ENCODE peak calls at places on chromosomes 3 and 15, in six cellular contexts. One of them, this sample, is unnamed.
A peak's percentile ranks its signal among the peaks of the same experiment; 100 is the strongest.

GRCh38 chr15:37015476-37015875 is 84.9 kb downstream of the MEIS2 start:
- DNase-seq in H9: no peak
- DNase-seq in IMR-90: no peak
- DNase-seq in H1: no peak
- DNase-seq in mesendoderm: no peak
- DNase-seq in mesenchymal stem cell: no peak
- DNase-seq in this sample: no peak

GRCh38 chr3:13785853-13786455 is 93.9 kb downstream of the WNT7A start:
- DNase-seq in mesendoderm: no peak
- DNase-seq in H1: no peak
- DNase-seq in H9: no peak
- DNase-seq in IMR-90: no peak
- DNase-seq in mesenchymal stem cell: no peak
- DNase-seq in this sample: peak; percentile 51

GRCh38 chr3:188581365-188581764 is 427.4 kb downstream of the LPP start:
- DNase-seq in IMR-90: no peak
- DNase-seq in H1: no peak
- DNase-seq in mesendoderm: no peak
- DNase-seq in mesenchymal stem cell: no peak
- DNase-seq in H9: no peak
- DNase-seq in this sample: no peak

GRCh38 chr3:128489860-128490649 is 2.9 kb downstream of the GATA2 start:
- DNase-seq in mesendoderm: peak; percentile 92
- DNase-seq in mesenchymal stem cell: peak; percentile 49
- DNase-seq in H9: peak; percentile 71
- DNase-seq in H1: no peak
- DNase-seq in IMR-90: no peak
- DNase-seq in this sample: no peak

GRCh38 chr3:141507392-141508066 is 20.7 kb downstream of the RASA2 start:
- DNase-seq in H1: no peak
- DNase-seq in mesendoderm: no peak
- DNase-seq in IMR-90: no peak
- DNase-seq in mesenchymal stem cell: no peak
- DNase-seq in H9: no peak
- DNase-seq in this sample: no peak

GRCh38 chr15:84887928-84888327 is 3.5 kb downstream of the SLC28A1 start:
- DNase-seq in mesendoderm: no peak
- DNase-seq in mesenchymal stem cell: no peak
- DNase-seq in IMR-90: no peak
- DNase-seq in H9: no peak
- DNase-seq in H1: no peak
- DNase-seq in this sample: no peak

GRCh38 chr15:67085818-67086649 is 20.6 kb downstream of the SMAD3 start:
- DNase-seq in IMR-90: peak; percentile 88
- DNase-seq in mesenchymal stem cell: peak; percentile 93
- DNase-seq in H9: no peak
- DNase-seq in H1: no peak
- DNase-seq in mesendoderm: peak; percentile 88
- DNase-seq in this sample: no peak

GRCh38 chr3:129530331-129530761 is 1.9 kb downstream of the RHO start:
- DNase-seq in mesenchymal stem cell: peak; percentile 28
- DNase-seq in H1: peak; percentile 17
- DNase-seq in H9: peak; percentile 45
- DNase-seq in mesendoderm: peak; percentile 80
- DNase-seq in IMR-90: peak; percentile 58
- DNase-seq in this sample: no peak

GRCh38 chr15:51576911-51577500 is 45.6 kb downstream of the DMXL2 start:
- DNase-seq in H1: no peak
- DNase-seq in H9: no peak
- DNase-seq in mesendoderm: no peak
- DNase-seq in mesenchymal stem cell: peak; percentile 85
- DNase-seq in IMR-90: peak; percentile 19
- DNase-seq in this sample: no peak

GRCh38 chr3:170049146-170050000 is 11.6 kb downstream of the GPR160 start:
- DNase-seq in H1: no peak
- DNase-seq in mesendoderm: no peak
- DNase-seq in IMR-90: peak; percentile 23
- DNase-seq in mesenchymal stem cell: no peak
- DNase-seq in H9: no peak
- DNase-seq in this sample: no peak

GRCh38 chr3:557972-558371 is 361.4 kb downstream of the CHL1 start:
- DNase-seq in mesendoderm: no peak
- DNase-seq in H9: no peak
- DNase-seq in H1: no peak
- DNase-seq in mesenchymal stem cell: no peak
- DNase-seq in IMR-90: no peak
- DNase-seq in this sample: no peak

GRCh38 chr3:13932578-13933295 is 52.9 kb upstream of the WNT7A start:
- DNase-seq in mesenchymal stem cell: no peak
- DNase-seq in mesendoderm: no peak
- DNase-seq in IMR-90: no peak
- DNase-seq in H1: no peak
- DNase-seq in H9: peak; percentile 24
- DNase-seq in this sample: no peak

GRCh38 chr3:62415312-62415791 is 42.0 kb upstream of the FEZF2 start:
- DNase-seq in mesenchymal stem cell: no peak
- DNase-seq in IMR-90: no peak
- DNase-seq in H9: peak; percentile 83
- DNase-seq in H1: peak; percentile 83
- DNase-seq in mesendoderm: peak; percentile 78
- DNase-seq in this sample: peak; percentile 95

GRCh38 chr3:75218577-75218976 is 445.6 kb upstream of the FRG2C start:
- DNase-seq in mesenchymal stem cell: no peak
- DNase-seq in IMR-90: no peak
- DNase-seq in H9: no peak
- DNase-seq in H1: no peak
- DNase-seq in mesendoderm: no peak
- DNase-seq in this sample: no peak

GRCh38 chr3:27617552-27617951 is 104.6 kb downstream of the EOMES start:
- DNase-seq in mesenchymal stem cell: no peak
- DNase-seq in H9: no peak
- DNase-seq in mesendoderm: no peak
- DNase-seq in IMR-90: no peak
- DNase-seq in H1: no peak
- DNase-seq in this sample: no peak

GRCh38 chr3:119405315-119405714 is 58.1 kb downstream of the TMEM39A start:
- DNase-seq in IMR-90: no peak
- DNase-seq in mesendoderm: no peak
- DNase-seq in H1: no peak
- DNase-seq in H9: no peak
- DNase-seq in mesenchymal stem cell: no peak
- DNase-seq in this sample: no peak

GRCh38 chr15:87736921-87737389 is 519.6 kb downstream of the NTRK3 start:
- DNase-seq in H9: no peak
- DNase-seq in H1: no peak
- DNase-seq in mesenchymal stem cell: no peak
- DNase-seq in mesendoderm: no peak
- DNase-seq in IMR-90: peak; percentile 22
- DNase-seq in this sample: no peak

GRCh38 chr3:107574650-107575049 is 51.9 kb downstream of the BBX start:
- DNase-seq in mesendoderm: peak; percentile 53
- DNase-seq in mesenchymal stem cell: peak; percentile 58
- DNase-seq in H1: no peak
- DNase-seq in H9: no peak
- DNase-seq in IMR-90: peak; percentile 51
- DNase-seq in this sample: no peak

GRCh38 chr3:74739242-74739641 is 124.8 kb upstream of the CNTN3 start:
- DNase-seq in mesenchymal stem cell: no peak
- DNase-seq in IMR-90: no peak
- DNase-seq in mesendoderm: no peak
- DNase-seq in H9: no peak
- DNase-seq in H1: no peak
- DNase-seq in this sample: no peak

GRCh38 chr3:173502983-173503568 is 105.5 kb downstream of the NLGN1 start:
- DNase-seq in mesendoderm: no peak
- DNase-seq in mesenchymal stem cell: peak; percentile 48
- DNase-seq in H1: no peak
- DNase-seq in IMR-90: peak; percentile 35
- DNase-seq in H9: no peak
- DNase-seq in this sample: no peak

GRCh38 chr3:51360806-51361205 is 24.3 kb upstream of the MANF start:
- DNase-seq in H9: no peak
- DNase-seq in IMR-90: no peak
- DNase-seq in mesendoderm: no peak
- DNase-seq in H1: no peak
- DNase-seq in mesenchymal stem cell: no peak
- DNase-seq in this sample: no peak

GRCh38 chr3:117473981-117474563 is 764.5 kb downstream of the TUSC7 start:
- DNase-seq in H1: no peak
- DNase-seq in H9: no peak
- DNase-seq in mesendoderm: peak; percentile 49
- DNase-seq in IMR-90: no peak
- DNase-seq in mesenchymal stem cell: no peak
- DNase-seq in this sample: peak; percentile 29

GRCh38 chr3:73786346-73786807 is 161.6 kb upstream of the PDZRN3 start:
- DNase-seq in H1: no peak
- DNase-seq in H9: no peak
- DNase-seq in mesendoderm: no peak
- DNase-seq in mesenchymal stem cell: peak; percentile 63
- DNase-seq in IMR-90: peak; percentile 97
- DNase-seq in this sample: no peak

DNA sequence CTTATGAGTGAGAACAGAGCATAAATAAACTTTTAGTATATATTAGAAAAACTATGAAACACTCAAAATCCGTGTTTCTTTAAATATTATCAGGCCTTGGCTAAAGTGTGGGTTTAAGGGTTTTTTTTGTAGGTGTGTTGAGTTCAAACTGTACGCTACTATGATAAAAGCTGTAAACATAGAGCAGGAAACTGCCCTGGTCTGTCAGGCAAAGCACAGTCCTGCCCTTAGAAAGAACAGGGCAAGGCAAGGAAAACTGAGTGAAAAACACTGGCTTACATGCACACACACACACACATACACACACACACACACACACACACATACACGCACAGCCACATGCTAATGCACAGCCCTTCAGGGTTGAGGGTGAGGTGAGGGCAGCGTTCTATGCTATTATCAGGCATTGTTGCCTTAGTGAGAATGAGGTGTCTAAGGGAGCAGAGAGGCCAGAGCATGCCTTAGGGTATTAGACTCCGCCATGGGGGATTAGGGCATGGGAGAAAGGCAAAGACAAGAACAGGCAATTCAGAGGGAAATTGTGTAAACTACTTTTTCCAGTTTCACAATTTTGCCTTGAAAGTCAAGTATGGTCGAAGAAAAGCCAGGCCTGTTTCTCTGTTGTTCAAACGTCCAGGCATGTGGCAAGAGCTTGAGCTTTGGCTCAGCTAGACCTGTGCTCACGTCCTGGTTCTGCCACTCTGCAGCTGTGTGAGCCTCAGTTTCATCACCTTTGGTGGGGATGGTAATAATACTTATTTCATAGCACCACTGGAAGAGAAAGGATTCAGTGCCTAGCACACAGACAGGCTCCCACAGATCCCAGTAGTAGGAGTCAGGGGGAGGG is 36.3 kb upstream of the TPM1 start:
- DNase-seq in mesenchymal stem cell: peak; percentile 62
- DNase-seq in mesendoderm: peak; percentile 53
- DNase-seq in H9: no peak
- DNase-seq in IMR-90: no peak
- DNase-seq in H1: no peak
- DNase-seq in this sample: no peak
- H2AK5ac ChIP-seq in mesenchymal stem cell: no peak overlapping the region
- H2AK5ac ChIP-seq in mesendoderm: no peak overlapping the region
- H2AK5ac ChIP-seq in H9: no peak overlapping the region
- H2AK5ac ChIP-seq in IMR-90: peak overlapping the region; percentile 61
- H2AK5ac ChIP-seq in H1: peak overlapping the region; percentile 30
- H2AK5ac ChIP-seq in this sample: peak overlapping the region; percentile 41

GRCh38 chr15:39192979-39193559 is 387.8 kb upstream of the THBS1 start:
- DNase-seq in mesendoderm: no peak
- DNase-seq in IMR-90: no peak
- DNase-seq in mesenchymal stem cell: no peak
- DNase-seq in H1: no peak
- DNase-seq in H9: no peak
- DNase-seq in this sample: no peak
- H2BK15ac ChIP-seq in mesendoderm: no peak overlapping the region
- H2BK15ac ChIP-seq in IMR-90: peak overlapping the region; percentile 82
- H2BK15ac ChIP-seq in mesenchymal stem cell: no peak overlapping the region
- H2BK15ac ChIP-seq in H1: no peak overlapping the region
- H2BK15ac ChIP-seq in H9: no peak overlapping the region
- H2BK15ac ChIP-seq in this sample: no peak overlapping the region

GRCh38 chr15:63034568-63034967 is 8.0 kb upstream of the TPM1 start:
- DNase-seq in H1: no peak
- DNase-seq in mesendoderm: no peak
- DNase-seq in mesenchymal stem cell: no peak
- DNase-seq in H9: no peak
- DNase-seq in IMR-90: no peak
- DNase-seq in this sample: no peak
- H2AK5ac ChIP-seq in H1: no peak overlapping the region
- H2AK5ac ChIP-seq in mesendoderm: no peak overlapping the region
- H2AK5ac ChIP-seq in mesenchymal stem cell: no peak overlapping the region
- H2AK5ac ChIP-seq in H9: no peak overlapping the region
- H2AK5ac ChIP-seq in IMR-90: no peak overlapping the region
- H2AK5ac ChIP-seq in this sample: no peak overlapping the region

GRCh38 chr3:179563298-179563934 is 690 bp downstream of the ACTL6A start:
- DNase-seq in IMR-90: peak; percentile 73
- DNase-seq in mesenchymal stem cell: peak; percentile 90
- DNase-seq in mesendoderm: peak; percentile 84
- DNase-seq in H9: peak; percentile 71
- DNase-seq in H1: peak; percentile 27
- DNase-seq in this sample: peak; percentile 65
- H2BK15ac ChIP-seq in IMR-90: no peak overlapping the region
- H2BK15ac ChIP-seq in mesenchymal stem cell: no peak overlapping the region
- H2BK15ac ChIP-seq in mesendoderm: no peak overlapping the region
- H2BK15ac ChIP-seq in H9: no peak overlapping the region
- H2BK15ac ChIP-seq in H1: no peak overlapping the region
- H2BK15ac ChIP-seq in this sample: peak overlapping the region; percentile 33

DNA sequence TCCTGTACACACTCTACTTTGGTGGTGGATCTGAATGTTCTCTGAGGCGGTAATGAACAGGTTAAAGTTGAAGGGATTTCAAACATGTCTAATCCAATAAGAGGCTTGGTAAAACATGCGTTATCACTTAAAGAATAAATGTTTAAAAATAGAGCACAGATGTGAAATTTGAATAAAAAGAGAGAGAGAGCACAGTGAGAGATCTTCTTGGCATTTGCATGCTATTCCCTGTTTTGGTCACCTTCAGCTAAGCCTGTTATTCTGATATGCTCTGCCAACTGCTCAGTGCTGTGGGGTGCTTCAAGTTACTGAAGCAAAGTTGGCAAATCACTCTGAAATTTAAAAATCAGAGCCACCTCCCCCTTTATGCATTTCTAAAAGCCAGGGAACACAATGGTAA is 237.7 kb upstream of the WNT5A start:
- DNase-seq in mesendoderm: no peak
- DNase-seq in H9: no peak
- DNase-seq in IMR-90: no peak
- DNase-seq in mesenchymal stem cell: no peak
- DNase-seq in H1: no peak
- DNase-seq in this sample: no peak
- H2AK5ac ChIP-seq in mesendoderm: peak overlapping the region; percentile 29
- H2AK5ac ChIP-seq in H9: no peak overlapping the region
- H2AK5ac ChIP-seq in IMR-90: no peak overlapping the region
- H2AK5ac ChIP-seq in mesenchymal stem cell: no peak overlapping the region
- H2AK5ac ChIP-seq in H1: no peak overlapping the region
- H2AK5ac ChIP-seq in this sample: no peak overlapping the region